ENCODE peak calls at places on chromosomes 2 and 18, in six cellular contexts. F is ascending aorta, V is heart left ventricle, U is right lobe of liver, K is left ventricle myocardium inferior, B is GM23248. D is an unnamed sample. For H3K4me1, the result is how much of the 10 kb centered on the place peaks cover.

GRCh38 chr2:209426432-209426831 is 2.6 kb downstream of the MAP2 start:
- DNase-seq in F (no peak), V (no peak), U (no peak), K (no peak), B (no peak), D (no peak)

GRCh38 chr2:25743132-25743830 is 69.9 kb upstream of the DTNB start:
- DNase-seq in F (no peak), V (no peak), U (no peak), K (no peak), B (no peak), D (no peak)

GRCh38 chr2:43345391-43345813 is 119.0 kb upstream of the ZFP36L2 start:
- DNase-seq in F (no peak), V (no peak), U (no peak), K (peak), B (peak), D (no peak)

GRCh38 chr18:55136864-55137263 is 177.6 kb upstream of the CCDC68 start:
- DNase-seq in F (no peak), V (no peak), U (no peak), K (no peak), B (peak), D (no peak)

GRCh38 chr2:172128484-172128883 is 25.8 kb upstream of the DLX2 start:
- DNase-seq in F (no peak), V (no peak), U (no peak), K (no peak), B (no peak), D (no peak)

GRCh38 chr2:83069724-83070123 is 1389.4 kb downstream of the SUCLG1 start:
- DNase-seq in F (no peak), V (no peak), U (no peak), K (no peak), B (peak), D (no peak)

GRCh38 chr18:712401-713134 is at the start of gene ENOSF1:
- DNase-seq in F (peak), V (peak), U (peak), K (peak), B (peak), D (peak)

GRCh38 chr2:42861321-42861720 is 68.9 kb upstream of the HAAO start:
- DNase-seq in F (peak), V (no peak), U (no peak), K (no peak), B (no peak), D (no peak)

GRCh38 chr2:225434014-225434413 is 34.5 kb downstream of the NYAP2 start:
- DNase-seq in F (no peak), V (no peak), U (no peak), K (no peak), B (no peak), D (no peak)

GRCh38 chr2:47653036-47653435 is 129.9 kb upstream of the MSH6 start:
- DNase-seq in F (no peak), V (no peak), U (no peak), K (no peak), B (no peak), D (no peak)

GRCh38 chr2:36235426-36235825 is 120.2 kb upstream of the CRIM1 start:
- DNase-seq in F (no peak), V (no peak), U (no peak), K (no peak), B (no peak), D (no peak)

GRCh38 chr2:134819334-134819733 is 19.1 kb upstream of the ACMSD start:
- DNase-seq in F (no peak), V (no peak), U (no peak), K (no peak), B (peak), D (no peak)

GRCh38 chr2:219384083-219384713 is 3.5 kb downstream of the DNPEP start:
- DNase-seq in F (no peak), V (no peak), U (no peak), K (no peak), B (no peak), D (no peak)

GRCh38 chr2:194271283-194271961 is 1385.6 kb upstream of the SLC39A10 start:
- DNase-seq in F (no peak), V (no peak), U (no peak), K (no peak), B (no peak), D (no peak)

GRCh38 chr2:106163948-106164580 is 30.0 kb downstream of the UXS1 start:
- DNase-seq in F (no peak), V (no peak), U (no peak), K (no peak), B (peak), D (no peak)

GRCh38 chr2:226515344-226516055 is 284.1 kb downstream of the IRS1 start:
- DNase-seq in F (no peak), V (no peak), U (no peak), K (no peak), B (peak), D (no peak)

GRCh38 chr2:200040251-200040650 is 84.9 kb downstream of the MAIP1 start:
- DNase-seq in F (no peak), V (no peak), U (no peak), K (no peak), B (peak), D (no peak)

GRCh38 chr18:37252854-37253396 is 312.7 kb downstream of the CELF4 start:
- DNase-seq in F (no peak), V (no peak), U (peak), K (no peak), B (no peak), D (no peak)

GRCh38 chr18:22913861-22914260 is 19.3 kb upstream of the RBBP8 start:
- DNase-seq in F (no peak), V (no peak), U (no peak), K (no peak), B (no peak), D (peak)

GRCh38 chr2:232525796-232526195 is at the start of gene CHRND:
- DNase-seq in F (no peak), V (peak), U (no peak), K (peak), B (peak), D (peak)

GRCh38 chr2:121080013-121080772 is 204.8 kb downstream of the TFCP2L1 start:
- DNase-seq in F (no peak), V (peak), U (no peak), K (peak), B (peak), D (no peak)

DNA sequence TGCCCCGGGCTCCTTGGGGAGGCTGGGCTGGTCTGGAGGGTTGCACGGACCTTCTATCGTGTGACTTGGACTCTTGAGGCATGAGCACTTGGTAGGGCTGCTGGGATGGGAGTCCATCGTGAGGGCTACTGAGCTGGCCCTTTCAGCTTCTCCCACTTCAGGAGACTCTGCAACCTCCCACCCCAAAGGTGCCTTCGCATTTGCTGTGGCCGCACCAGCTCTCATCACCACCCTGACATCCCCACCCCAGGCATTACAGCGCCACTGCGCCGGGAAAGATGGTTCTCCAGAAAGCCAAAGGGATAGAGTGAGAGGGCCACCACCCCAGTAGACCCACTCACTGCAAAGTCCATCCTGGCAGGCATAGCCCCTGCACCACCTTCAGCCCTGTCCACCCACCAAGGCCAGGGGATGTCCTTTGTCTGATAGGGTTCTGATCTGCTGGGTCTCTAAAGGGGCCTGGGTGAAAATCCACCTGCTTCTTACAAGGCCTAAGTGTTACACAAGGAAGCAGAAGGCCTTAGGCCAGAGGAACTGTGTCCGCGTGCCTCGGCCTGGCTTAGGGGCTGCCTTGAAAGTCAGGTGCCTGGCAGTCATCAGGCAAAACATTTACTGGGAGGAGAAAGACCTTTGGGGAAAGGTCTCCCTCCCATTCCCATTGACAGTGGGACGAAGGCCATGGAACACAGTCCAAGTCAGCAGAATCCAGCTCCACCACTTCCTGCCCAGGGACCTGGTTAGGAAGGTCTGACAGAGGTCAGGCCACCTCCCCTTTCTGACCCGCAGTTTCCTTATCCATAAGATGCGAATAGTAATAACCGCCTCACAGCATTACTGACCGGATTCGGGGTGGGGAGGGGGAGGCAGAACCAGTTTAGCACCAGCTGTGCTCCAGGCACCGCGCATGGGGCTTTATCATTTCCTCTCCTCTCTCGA is 5.2 kb downstream of the EHD3 start:
- DNase-seq in F (peak), V (no peak), U (no peak), K (no peak), B (no peak), D (no peak)
- H3K4me1 ChIP-seq in F (under half), V (half or more), U (under half), K (half or more), B (under half), D (under half)

GRCh38 chr18:26226229-26227050 is at the start of gene TAF4B:
- DNase-seq in F (peak), V (peak), U (peak), K (peak), B (peak), D (peak)

GRCh38 chr18:26227051-26227672 is 917 bp downstream of the TAF4B start:
- DNase-seq in F (no peak), V (no peak), U (no peak), K (no peak), B (peak), D (no peak)

GRCh38 chr18:26225915-26226228 is 373 bp upstream of the TAF4B start:
- DNase-seq in F (no peak), V (no peak), U (no peak), K (no peak), B (no peak), D (no peak)

GRCh38 chr18:26228562-26229260 is 2.5 kb downstream of the TAF4B start:
- DNase-seq in F (no peak), V (no peak), U (no peak), K (no peak), B (no peak), D (no peak)

GRCh38 chr18:26225022-26225693 is 1.1 kb upstream of the TAF4B start:
- DNase-seq in F (no peak), V (no peak), U (no peak), K (no peak), B (peak), D (no peak)
- H3K27ac ChIP-seq in F (no peak), V (no peak), U (no peak), K (no peak), B (no peak), D (no peak)

GRCh38 chr2:113341191-113341590 is 62.5 kb upstream of the PAX8 start:
- DNase-seq in F (no peak), V (no peak), U (no peak), K (no peak), B (no peak), D (no peak)

GRCh38 chr2:113337809-113338208 is 59.1 kb upstream of the PAX8 start:
- DNase-seq in F (no peak), V (no peak), U (peak), K (peak), B (no peak), D (no peak)

GRCh38 chr2:113342650-113343049 is 63.9 kb upstream of the PAX8 start:
- DNase-seq in F (no peak), V (peak), U (no peak), K (peak), B (no peak), D (no peak)
- H3K4me1 ChIP-seq in F (under half), V (under half), U (under half), K (under half), B (under half), D (under half)

GRCh38 chr2:230459213-230459612 is 43.2 kb downstream of the SP100 start:
- DNase-seq in F (no peak), V (no peak), U (no peak), K (no peak), B (no peak), D (no peak)

GRCh38 chr2:230455005-230455684 is 39.1 kb downstream of the SP100 start:
- DNase-seq in F (no peak), V (no peak), U (no peak), K (no peak), B (no peak), D (no peak)

GRCh38 chr2:230457793-230458192 is 41.8 kb downstream of the SP100 start:
- DNase-seq in F (no peak), V (no peak), U (no peak), K (no peak), B (no peak), D (no peak)

GRCh38 chr2:230457073-230457768 is 41.2 kb downstream of the SP100 start:
- DNase-seq in F (no peak), V (no peak), U (no peak), K (no peak), B (no peak), D (no peak)
- H3K27ac ChIP-seq in F (no peak), V (peak), U (no peak), K (peak), B (no peak), D (no peak)

DNA sequence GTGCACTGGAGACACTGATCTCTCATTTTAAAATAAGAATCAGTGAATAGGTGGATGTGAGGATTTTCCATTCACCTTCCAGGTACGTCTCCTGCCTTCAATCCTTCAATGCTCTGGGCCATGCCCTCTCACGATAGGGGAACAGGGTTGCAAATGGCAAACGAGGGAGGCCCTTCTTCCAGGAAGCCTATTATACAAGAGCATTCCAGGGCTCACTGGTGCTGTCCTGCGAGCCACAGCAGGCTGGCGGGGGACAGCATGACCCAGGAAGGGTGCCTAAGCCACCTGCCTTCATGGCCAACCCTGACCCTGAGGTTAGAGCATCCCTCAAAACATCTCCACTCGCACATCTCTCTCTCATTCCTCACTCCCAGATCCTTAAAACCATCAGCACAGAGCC is 20.6 kb upstream of the ID2 start:
- DNase-seq in F (no peak), V (no peak), U (no peak), K (no peak), B (no peak), D (no peak)
- H3K4me1 ChIP-seq in F (under half), V (under half), U (under half), K (under half), B (under half), D (under half)

GRCh38 chr2:240701091-240701735 is 9.5 kb downstream of the AQP12A start:
- DNase-seq in F (no peak), V (no peak), U (peak), K (peak), B (no peak), D (no peak)
- H3K27ac ChIP-seq in F (no peak), V (no peak), U (no peak), K (no peak), B (no peak), D (no peak)

GRCh38 chr2:127811397-127811860 is 458 bp upstream of the WDR33 start:
- DNase-seq in F (peak), V (no peak), U (peak), K (peak), B (no peak), D (no peak)
- H3K4me1 ChIP-seq in F (under half), V (under half), U (half or more), K (half or more), B (under half), D (under half)

DNA sequence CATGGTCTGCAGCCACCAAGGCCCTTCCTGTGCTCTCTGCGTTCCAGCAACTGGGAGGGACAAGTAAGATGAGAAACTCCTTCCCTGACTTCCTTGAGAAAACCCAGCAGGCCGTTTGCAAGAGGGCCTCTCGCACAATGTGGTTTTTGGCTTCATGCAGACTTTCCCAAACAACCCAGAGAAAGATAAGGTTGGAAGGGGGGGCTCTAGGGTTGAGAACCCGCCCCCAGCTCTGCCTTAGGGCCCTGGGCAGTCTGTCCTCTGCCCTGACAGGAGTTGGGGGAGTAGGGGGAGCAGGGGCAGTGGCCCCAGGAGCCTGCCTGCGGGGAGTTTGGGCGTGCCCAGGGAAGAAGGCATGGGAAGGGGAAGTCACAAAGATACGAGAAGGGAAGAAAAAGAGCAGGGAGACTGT is 99.9 kb downstream of the SMAD7 start:
- DNase-seq in F (peak), V (peak), U (no peak), K (no peak), B (no peak), D (no peak)
- H3K27ac ChIP-seq in F (peak), V (peak), U (peak), K (peak), B (no peak), D (no peak)

DNA sequence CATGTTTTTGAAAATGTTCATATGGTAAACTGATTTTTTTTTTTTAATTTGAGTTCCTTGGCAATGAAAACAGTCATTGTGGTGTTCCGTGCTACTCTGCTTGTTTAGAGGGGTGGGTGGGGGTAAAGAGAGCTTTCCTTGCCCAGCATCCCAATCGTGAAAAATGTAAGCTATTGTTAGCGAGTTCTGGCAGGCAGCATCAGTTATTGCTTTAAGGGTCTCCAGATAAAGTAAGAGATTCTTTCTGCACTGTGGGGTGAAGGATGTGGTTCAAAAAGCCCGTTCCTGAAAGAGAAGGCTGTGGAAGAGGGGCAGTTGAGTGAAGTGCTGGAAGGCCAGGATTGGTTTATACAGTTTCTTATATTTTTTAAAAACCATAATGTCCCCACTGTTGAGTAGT is 118.4 kb downstream of the TANC1 start:
- DNase-seq in F (no peak), V (no peak), U (no peak), K (no peak), B (no peak), D (no peak)
- H3K4me1 ChIP-seq in F (under half), V (half or more), U (under half), K (half or more), B (half or more), D (under half)

D was measured in pancreas.